ENCODE peak calls at places on chromosomes 3 and 15, in ten cellular contexts. One of them, this sample, is unnamed.

GRCh38 chr3:71317140-71317539 is 266.4 kb downstream of the FOXP1 start:
- DNase-seq in NCI-H1092 treated with DMSO at 0.1 percent for 48 hours: no peak
- DNase-seq in A549: no peak
- DNase-seq in left ventricle myocardium inferior: no peak
- DNase-seq in NAMALWA: no peak
- DNase-seq in MV-4-11: no peak
- DNase-seq in AG20443: no peak
- DNase-seq in left colon: no peak
- DNase-seq in iPS-NIHi11: no peak
- DNase-seq in stimulated activated CD4-positive, alpha-beta T cell treated with anti-CD3 and anti-CD28 coated beads, Interleukin-12 subunit alpha, Interleukin-12 subunit beta, amount 100 ng/mL, for 48 hours: no peak
- DNase-seq in this sample: no peak

GRCh38 chr3:18238721-18239331 is 186.3 kb downstream of the SATB1 start:
- DNase-seq in left ventricle myocardium inferior: no peak
- DNase-seq in AG20443: no peak
- DNase-seq in iPS-NIHi11: no peak
- DNase-seq in stimulated activated CD4-positive, alpha-beta T cell treated with anti-CD3 and anti-CD28 coated beads, Interleukin-12 subunit alpha, Interleukin-12 subunit beta, amount 100 ng/mL, for 48 hours: no peak
- DNase-seq in left colon: no peak
- DNase-seq in MV-4-11: no peak
- DNase-seq in NCI-H1092 treated with DMSO at 0.1 percent for 48 hours: no peak
- DNase-seq in NAMALWA: no peak
- DNase-seq in A549: no peak
- DNase-seq in this sample: no peak

GRCh38 chr3:128483657-128484403 is 9.2 kb downstream of the GATA2 start:
- DNase-seq in NCI-H1092 treated with DMSO at 0.1 percent for 48 hours: no peak
- DNase-seq in A549: no peak
- DNase-seq in stimulated activated CD4-positive, alpha-beta T cell treated with anti-CD3 and anti-CD28 coated beads, Interleukin-12 subunit alpha, Interleukin-12 subunit beta, amount 100 ng/mL, for 48 hours: no peak
- DNase-seq in MV-4-11: no peak
- DNase-seq in left colon: no peak
- DNase-seq in iPS-NIHi11: no peak
- DNase-seq in NAMALWA: no peak
- DNase-seq in left ventricle myocardium inferior: no peak
- DNase-seq in AG20443: no peak
- DNase-seq in this sample: no peak

GRCh38 chr15:69100821-69101220 is 59.6 kb upstream of the GLCE start:
- DNase-seq in left ventricle myocardium inferior: no peak
- DNase-seq in NCI-H1092 treated with DMSO at 0.1 percent for 48 hours: no peak
- DNase-seq in AG20443: no peak
- DNase-seq in stimulated activated CD4-positive, alpha-beta T cell treated with anti-CD3 and anti-CD28 coated beads, Interleukin-12 subunit alpha, Interleukin-12 subunit beta, amount 100 ng/mL, for 48 hours: no peak
- DNase-seq in MV-4-11: no peak
- DNase-seq in left colon: no peak
- DNase-seq in A549: no peak
- DNase-seq in NAMALWA: no peak
- DNase-seq in iPS-NIHi11: no peak
- DNase-seq in this sample: no peak

GRCh38 chr3:12294885-12295580 is 6.2 kb downstream of the PPARG start:
- DNase-seq in iPS-NIHi11: no peak
- DNase-seq in stimulated activated CD4-positive, alpha-beta T cell treated with anti-CD3 and anti-CD28 coated beads, Interleukin-12 subunit alpha, Interleukin-12 subunit beta, amount 100 ng/mL, for 48 hours: no peak
- DNase-seq in left ventricle myocardium inferior: no peak
- DNase-seq in NAMALWA: no peak
- DNase-seq in MV-4-11: no peak
- DNase-seq in NCI-H1092 treated with DMSO at 0.1 percent for 48 hours: no peak
- DNase-seq in AG20443: peak; percentile 29
- DNase-seq in left colon: no peak
- DNase-seq in A549: peak; percentile 49
- DNase-seq in this sample: peak; percentile 44

GRCh38 chr3:176992565-176992964 is 204.7 kb downstream of the TBL1XR1 start:
- DNase-seq in stimulated activated CD4-positive, alpha-beta T cell treated with anti-CD3 and anti-CD28 coated beads, Interleukin-12 subunit alpha, Interleukin-12 subunit beta, amount 100 ng/mL, for 48 hours: no peak
- DNase-seq in left colon: no peak
- DNase-seq in left ventricle myocardium inferior: no peak
- DNase-seq in AG20443: no peak
- DNase-seq in NAMALWA: no peak
- DNase-seq in NCI-H1092 treated with DMSO at 0.1 percent for 48 hours: no peak
- DNase-seq in A549: no peak
- DNase-seq in MV-4-11: no peak
- DNase-seq in iPS-NIHi11: peak; percentile 58
- DNase-seq in this sample: no peak

GRCh38 chr3:184645304-184645703 is 66.6 kb downstream of the MAGEF1 start:
- DNase-seq in left ventricle myocardium inferior: no peak
- DNase-seq in stimulated activated CD4-positive, alpha-beta T cell treated with anti-CD3 and anti-CD28 coated beads, Interleukin-12 subunit alpha, Interleukin-12 subunit beta, amount 100 ng/mL, for 48 hours: no peak
- DNase-seq in NAMALWA: no peak
- DNase-seq in NCI-H1092 treated with DMSO at 0.1 percent for 48 hours: no peak
- DNase-seq in AG20443: no peak
- DNase-seq in iPS-NIHi11: no peak
- DNase-seq in MV-4-11: no peak
- DNase-seq in A549: no peak
- DNase-seq in left colon: peak; percentile 25
- DNase-seq in this sample: no peak

GRCh38 chr3:190424478-190425439 is 24.9 kb downstream of the TMEM207 start:
- DNase-seq in AG20443: peak; percentile 58
- DNase-seq in left colon: peak; percentile 41
- DNase-seq in iPS-NIHi11: peak; percentile 60
- DNase-seq in stimulated activated CD4-positive, alpha-beta T cell treated with anti-CD3 and anti-CD28 coated beads, Interleukin-12 subunit alpha, Interleukin-12 subunit beta, amount 100 ng/mL, for 48 hours: peak; percentile 8
- DNase-seq in MV-4-11: peak; percentile 50
- DNase-seq in left ventricle myocardium inferior: peak; percentile 24
- DNase-seq in NCI-H1092 treated with DMSO at 0.1 percent for 48 hours: peak; percentile 51
- DNase-seq in NAMALWA: peak; percentile 72
- DNase-seq in A549: peak; percentile 21
- DNase-seq in this sample: peak; percentile 48

GRCh38 chr3:124788254-124788745 is 58.0 kb downstream of the UMPS start:
- DNase-seq in A549: no peak
- DNase-seq in NAMALWA: no peak
- DNase-seq in left ventricle myocardium inferior: no peak
- DNase-seq in stimulated activated CD4-positive, alpha-beta T cell treated with anti-CD3 and anti-CD28 coated beads, Interleukin-12 subunit alpha, Interleukin-12 subunit beta, amount 100 ng/mL, for 48 hours: no peak
- DNase-seq in AG20443: no peak
- DNase-seq in MV-4-11: no peak
- DNase-seq in iPS-NIHi11: no peak
- DNase-seq in NCI-H1092 treated with DMSO at 0.1 percent for 48 hours: no peak
- DNase-seq in left colon: no peak
- DNase-seq in this sample: no peak

GRCh38 chr3:194292331-194292730 is 58.8 kb downstream of the CPN2 start:
- DNase-seq in A549: no peak
- DNase-seq in MV-4-11: no peak
- DNase-seq in NAMALWA: no peak
- DNase-seq in left colon: no peak
- DNase-seq in iPS-NIHi11: no peak
- DNase-seq in NCI-H1092 treated with DMSO at 0.1 percent for 48 hours: no peak
- DNase-seq in stimulated activated CD4-positive, alpha-beta T cell treated with anti-CD3 and anti-CD28 coated beads, Interleukin-12 subunit alpha, Interleukin-12 subunit beta, amount 100 ng/mL, for 48 hours: no peak
- DNase-seq in left ventricle myocardium inferior: no peak
- DNase-seq in AG20443: no peak
- DNase-seq in this sample: no peak